ENCODE peak calls at places on chromosomes 12 and 14, in seven cellular contexts. E, K, N, S, D, P and Q are unnamed samples.

GRCh38 chr14:100004392-100004791 is 60.8 kb upstream of the EVL start:
- DNase-seq in K (no peak), P (no peak), S (no peak), D (no peak), E (peak; percentile 26), N (no peak), Q (no peak)

GRCh38 chr12:100820314-100820713 is 25.7 kb downstream of the ANO4 start:
- DNase-seq in E (no peak), S (no peak), N (no peak), K (no peak), D (no peak), P (no peak), Q (no peak)

GRCh38 chr12:51592034-51592705 is 1.1 kb downstream of the SCN8A start:
- DNase-seq in P (peak; percentile 62), N (no peak), S (peak; percentile 19), D (no peak), E (no peak), K (no peak), Q (no peak)

GRCh38 chr14:77212097-77212873 is 30.7 kb downstream of the TMEM63C start:
- DNase-seq in D (no peak), K (no peak), S (no peak), P (no peak), E (no peak), N (no peak), Q (no peak)

GRCh38 chr14:69553221-69553620 is 21.4 kb downstream of the CCDC177 start:
- DNase-seq in E (no peak), S (no peak), D (no peak), P (no peak), K (peak; percentile 11), N (no peak), Q (no peak)

GRCh38 chr12:23006413-23006812 is 381.4 kb downstream of the ETNK1 start:
- DNase-seq in K (no peak), N (no peak), S (no peak), E (no peak), P (no peak), D (no peak), Q (no peak)

GRCh38 chr12:65561798-65562382 is 262.4 kb upstream of the HMGA2 start:
- DNase-seq in D (no peak), K (no peak), S (no peak), N (no peak), P (no peak), E (no peak), Q (no peak)

GRCh38 chr12:42583017-42583416 is 6.5 kb downstream of the PRICKLE1 start:
- DNase-seq in N (no peak), S (no peak), P (no peak), D (no peak), K (no peak), E (no peak), Q (no peak)

GRCh38 chr12:19125325-19125724 is 4.2 kb upstream of the PLEKHA5 start:
- DNase-seq in D (no peak), S (no peak), K (no peak), P (no peak), E (no peak), N (no peak), Q (no peak)

GRCh38 chr14:75495399-75495798 is 26.9 kb upstream of the BATF start:
- DNase-seq in K (no peak), D (no peak), S (no peak), P (no peak), N (no peak), E (no peak), Q (no peak)

GRCh38 chr14:75495882-75496281 is 26.4 kb upstream of the BATF start:
- DNase-seq in N (no peak), P (no peak), D (no peak), S (no peak), K (peak; percentile 12), E (no peak), Q (no peak)

GRCh38 chr14:75496755-75497154 is 25.5 kb upstream of the BATF start:
- DNase-seq in E (no peak), K (no peak), S (no peak), N (no peak), D (no peak), P (no peak), Q (no peak)

GRCh38 chr14:75493580-75494130 is 28.6 kb upstream of the BATF start:
- DNase-seq in D (no peak), E (no peak), N (no peak), S (no peak), P (no peak), K (no peak), Q (no peak)

DNA sequence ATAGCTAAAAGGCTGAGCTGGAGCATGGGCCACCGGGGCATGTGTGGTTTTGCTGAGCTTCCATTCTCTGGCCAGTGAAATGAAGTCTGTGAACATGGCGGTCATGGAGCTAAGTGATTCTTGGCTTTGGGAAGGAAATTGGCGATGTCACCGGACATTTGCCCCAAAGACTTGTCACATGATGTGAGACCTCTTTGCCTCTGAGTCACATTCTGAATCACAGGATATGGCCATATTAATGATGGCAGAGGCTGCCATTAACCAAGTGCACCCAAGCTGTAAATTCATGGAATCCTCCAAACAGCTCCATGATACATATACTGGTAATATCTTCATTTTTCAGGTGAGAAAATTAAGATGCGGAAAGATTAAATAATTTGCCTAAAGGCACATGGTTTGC is 27.4 kb upstream of the BATF start:
- DNase-seq in N (no peak), P (no peak), D (no peak), S (no peak), E (no peak), K (no peak), Q (no peak)
- TF ChIP-seq JUND in N (no peak), P (no peak), D (no peak), S (no peak), E (no peak), K (no peak), Q (no peak)

DNA sequence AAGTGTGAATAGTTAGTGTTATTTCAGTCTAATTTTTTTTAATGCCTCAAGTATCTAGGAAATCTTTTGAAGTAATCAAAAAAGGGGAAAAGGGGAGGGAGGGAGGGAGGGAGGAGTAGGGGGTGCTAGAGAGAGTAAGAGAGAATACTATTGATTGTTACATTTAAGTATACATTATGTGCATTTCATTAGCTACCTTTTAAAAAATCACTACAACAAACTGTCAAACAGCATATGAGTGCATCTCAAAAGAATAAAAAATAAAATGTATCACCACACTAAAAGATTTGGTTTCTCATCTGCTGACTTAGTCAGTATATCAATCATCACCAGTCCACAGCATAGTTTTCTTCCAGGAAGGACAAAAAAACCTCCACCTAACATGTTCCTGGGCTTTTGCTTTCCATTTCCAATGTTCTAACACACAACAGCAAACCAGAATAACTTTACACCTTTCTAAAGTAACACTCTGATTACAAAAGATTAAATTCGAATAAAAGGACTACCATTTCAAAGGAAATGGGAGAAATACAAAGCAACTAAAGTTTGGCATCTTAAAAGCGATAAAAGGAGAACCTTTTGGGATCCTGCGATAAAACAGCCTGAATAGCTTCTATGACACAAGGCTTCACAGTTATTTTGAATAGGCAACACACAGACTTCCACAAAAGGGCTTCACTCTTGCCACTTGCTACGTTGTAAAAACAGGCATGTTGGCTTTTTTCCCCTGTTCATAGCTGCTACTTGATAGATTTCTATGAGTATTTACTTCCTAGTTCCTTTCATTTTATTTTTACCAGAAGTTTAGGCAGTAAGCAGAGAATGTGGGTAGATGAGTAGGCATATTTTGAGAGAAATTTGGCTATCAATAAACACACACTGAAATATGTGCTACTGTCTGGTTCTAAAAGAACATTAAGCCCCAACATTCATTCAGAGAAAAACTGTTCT is 160.9 kb downstream of the EPS8 start:
- DNase-seq in E (no peak), D (no peak), N (peak; percentile 9), K (no peak), P (no peak), S (no peak), Q (no peak)
- TF ChIP-seq JUND in E (no peak), D (no peak), N (no peak), K (no peak), P (no peak), S (no peak), Q (no peak)

GRCh38 chr12:25694072-25694471 is 141.0 kb upstream of the LMNTD1 start:
- DNase-seq in N (peak; percentile 6), S (peak; percentile 53), E (no peak), K (peak; percentile 25), D (no peak), P (no peak), Q (no peak)

GRCh38 chr12:25690996-25691864 is 138.1 kb upstream of the LMNTD1 start:
- DNase-seq in D (no peak), E (no peak), S (no peak), P (no peak), K (peak; percentile 3), N (no peak), Q (no peak)

GRCh38 chr12:25689996-25690501 is 137.0 kb upstream of the LMNTD1 start:
- DNase-seq in E (no peak), P (no peak), S (peak; percentile 79), K (no peak), D (no peak), N (no peak), Q (no peak)

GRCh38 chr12:25692115-25693035 is 139.3 kb upstream of the LMNTD1 start:
- DNase-seq in E (no peak), P (no peak), D (no peak), S (no peak), K (peak; percentile 36), N (no peak), Q (no peak)

GRCh38 chr12:25691865-25692114 is 138.7 kb upstream of the LMNTD1 start:
- DNase-seq in E (no peak), P (no peak), D (no peak), S (no peak), K (no peak), N (no peak), Q (no peak)
- TF ChIP-seq JUND in E (no peak), P (no peak), D (no peak), S (no peak), K (no peak), N (no peak), Q (no peak)

DNA sequence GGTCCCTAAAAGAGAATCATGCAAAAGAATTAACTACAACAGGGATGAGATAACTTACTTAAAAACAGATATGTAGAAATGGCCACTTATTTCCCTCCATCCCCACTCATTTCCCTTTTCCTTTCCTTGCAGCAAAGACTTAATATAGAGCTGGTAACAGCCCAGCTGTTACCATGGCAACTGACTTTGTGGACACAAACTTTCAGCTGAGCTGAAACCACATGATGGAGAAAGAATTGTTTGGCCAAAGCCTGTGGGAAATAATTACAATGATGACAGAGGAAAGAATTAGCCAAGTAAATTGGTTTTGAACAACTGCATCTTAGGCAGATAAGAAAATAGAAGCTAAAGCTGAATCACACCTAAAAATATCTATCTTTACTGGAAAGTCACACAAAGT is 364.9 kb downstream of the GALC start:
- DNase-seq in P (no peak), K (no peak), S (no peak), E (no peak), D (no peak), N (peak; percentile 1), Q (no peak)
- TF ChIP-seq JUND in P (no peak), K (no peak), S (no peak), E (no peak), D (no peak), N (no peak), Q (no peak)